ENCODE peak calls at places on chromosomes 12 and 14, in four cellular contexts. C is uterus, L is brain microvascular endothelial cell, Y is colonic mucosa. I is an unnamed sample.

GRCh38 chr12:57569858-57570257 is 20.0 kb downstream of the KIF5A start:
- DNase-seq in L (no peak), Y (no peak), C (no peak), I (no peak)

GRCh38 chr14:89417469-89418225 is 614 bp upstream of the FOXN3 start:
- DNase-seq in Y (peak), C (peak), L (peak), I (peak)

GRCh38 chr14:31950760-31951637 is 126.1 kb upstream of the ARHGAP5 start:
- DNase-seq in C (peak), Y (peak), L (no peak), I (peak)

GRCh38 chr14:61106627-61107147 is 125.6 kb downstream of the SLC38A6 start:
- DNase-seq in C (no peak), L (no peak), Y (no peak), I (no peak)

GRCh38 chr12:100964026-100964425 is 169.4 kb downstream of the ANO4 start:
- DNase-seq in C (no peak), Y (no peak), L (no peak), I (no peak)

GRCh38 chr14:47278233-47278842 is 397.1 kb downstream of the MDGA2 start:
- DNase-seq in L (peak), Y (peak), C (no peak), I (peak)

GRCh38 chr12:124734224-124734788 is 129.4 kb downstream of the SCARB1 start:
- DNase-seq in L (peak), C (no peak), Y (no peak), I (no peak)

GRCh38 chr12:116236148-116236731 is 41.3 kb downstream of the MED13L start:
- DNase-seq in L (peak), C (peak), Y (peak), I (peak)

GRCh38 chr12:89389755-89390661 is 37.7 kb upstream of the DUSP6 start:
- DNase-seq in L (peak), C (peak), Y (peak), I (no peak)

GRCh38 chr12:127336416-127336815 is 930.6 kb upstream of the TMEM132C start:
- DNase-seq in Y (no peak), C (no peak), L (no peak), I (no peak)

GRCh38 chr14:44963775-44964380 is 1.9 kb downstream of the TOGARAM1 start:
- DNase-seq in C (no peak), Y (peak), L (no peak), I (peak)

GRCh38 chr12:130639759-130640158 is 76.3 kb downstream of the RIMBP2 start:
- DNase-seq in C (no peak), L (no peak), Y (peak), I (no peak)

GRCh38 chr14:81256289-81256960 is 35.7 kb upstream of the GTF2A1 start:
- DNase-seq in Y (no peak), C (no peak), L (no peak), I (no peak)

GRCh38 chr12:131058700-131059099 is 105.0 kb downstream of the ADGRD1 start:
- DNase-seq in Y (no peak), C (no peak), L (no peak), I (no peak)

GRCh38 chr14:60652674-60653387 is 3.6 kb upstream of the SIX1 start:
- DNase-seq in C (no peak), L (no peak), Y (no peak), I (no peak)

GRCh38 chr12:91811481-91812287 is 334.0 kb downstream of the BTG1 start:
- DNase-seq in Y (peak), L (peak), C (peak), I (peak)

GRCh38 chr12:113061061-113061694 is 4.6 kb downstream of the DTX1 start:
- DNase-seq in C (no peak), Y (no peak), L (no peak), I (no peak)

GRCh38 chr14:75452900-75453816 is 25.3 kb downstream of the JDP2 start:
- DNase-seq in L (peak), C (peak), Y (no peak), I (peak)

GRCh38 chr12:42589465-42590323 is at the start of gene PRICKLE1:
- DNase-seq in Y (no peak), L (peak), C (peak), I (peak)

GRCh38 chr14:79576434-79576833 is 634.9 kb downstream of the DIO2 start:
- DNase-seq in Y (no peak), L (no peak), C (no peak), I (peak)

GRCh38 chr12:91274886-91275285 is 92.3 kb upstream of the DCN start:
- DNase-seq in L (no peak), Y (no peak), C (peak), I (peak)

GRCh38 chr14:88482524-88482923 is 72.3 kb downstream of the PTPN21 start:
- DNase-seq in Y (no peak), L (no peak), C (no peak), I (no peak)

GRCh38 chr14:37237735-37238200 is 40.0 kb downstream of the MIPOL1 start:
- DNase-seq in C (no peak), L (no peak), Y (no peak), I (no peak)

GRCh38 chr14:24340606-24341005 is 815 bp upstream of the RIPK3 start:
- DNase-seq in L (no peak), Y (no peak), C (no peak), I (no peak)

GRCh38 chr14:71610149-71610548 is 322.1 kb upstream of the RGS6 start:
- DNase-seq in Y (no peak), C (no peak), L (no peak), I (no peak)

DNA sequence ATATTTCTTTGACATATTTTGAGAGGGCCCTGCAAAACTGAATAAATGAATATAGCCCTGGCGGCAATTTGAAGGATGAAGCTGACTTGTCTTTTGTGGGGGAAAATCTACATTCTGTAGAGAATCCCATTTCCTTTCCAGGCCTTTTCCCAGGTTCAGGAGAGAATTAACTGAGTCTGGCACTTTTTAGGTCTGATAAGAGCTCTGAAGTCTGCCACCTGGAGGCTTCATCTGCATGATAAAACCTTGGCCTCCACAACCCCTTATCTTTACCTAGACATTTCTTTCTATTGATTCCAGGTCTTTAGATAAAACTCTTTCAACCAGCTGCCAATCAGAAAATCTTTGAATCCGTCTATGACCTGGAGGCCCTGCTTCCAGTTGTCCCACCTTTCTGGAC is 299.4 kb downstream of the ETNK1 start:
- DNase-seq in C (no peak), Y (no peak), L (no peak), I (no peak)
- TF ChIP-seq CTCF in C (no peak), Y (no peak), L (no peak), I (no peak)

DNA sequence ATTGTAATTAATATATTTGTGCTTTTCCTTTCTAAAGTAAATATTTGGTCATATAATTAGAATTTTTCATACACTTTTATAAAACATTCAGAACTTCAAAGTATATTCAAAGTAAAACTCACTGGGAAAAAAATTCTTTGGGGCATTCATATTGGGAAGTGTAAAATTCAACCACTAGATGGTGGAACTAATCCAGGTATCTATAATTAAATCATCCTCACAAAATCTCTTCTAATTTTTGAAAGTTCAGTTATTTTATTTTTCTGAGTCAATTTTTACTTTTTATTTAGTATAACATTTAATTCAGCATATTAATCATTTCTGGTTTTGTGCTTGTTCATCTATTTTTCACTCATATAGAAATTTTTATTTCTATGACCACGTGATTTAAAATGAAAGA is 81.0 kb downstream of the NTS start:
- DNase-seq in L (no peak), Y (no peak), C (no peak), I (no peak)
- TF ChIP-seq CTCF in L (no peak), Y (no peak), C (no peak), I (no peak)

GRCh38 chr14:53534841-53535240 is 381.7 kb upstream of the DDHD1 start:
- DNase-seq in L (no peak), Y (no peak), C (no peak), I (peak)

GRCh38 chr14:53539489-53540126 is 386.5 kb upstream of the DDHD1 start:
- DNase-seq in Y (peak), L (peak), C (peak), I (peak)

GRCh38 chr14:53538316-53538851 is 385.3 kb upstream of the DDHD1 start:
- DNase-seq in Y (no peak), L (no peak), C (no peak), I (no peak)

GRCh38 chr14:53536446-53536845 is 383.3 kb upstream of the DDHD1 start:
- DNase-seq in L (no peak), C (no peak), Y (no peak), I (no peak)

GRCh38 chr14:53537421-53538315 is 384.5 kb upstream of the DDHD1 start:
- DNase-seq in C (peak), L (no peak), Y (peak), I (peak)
- TF ChIP-seq CTCF in C (no peak), L (no peak), Y (no peak), I (peak)

DNA sequence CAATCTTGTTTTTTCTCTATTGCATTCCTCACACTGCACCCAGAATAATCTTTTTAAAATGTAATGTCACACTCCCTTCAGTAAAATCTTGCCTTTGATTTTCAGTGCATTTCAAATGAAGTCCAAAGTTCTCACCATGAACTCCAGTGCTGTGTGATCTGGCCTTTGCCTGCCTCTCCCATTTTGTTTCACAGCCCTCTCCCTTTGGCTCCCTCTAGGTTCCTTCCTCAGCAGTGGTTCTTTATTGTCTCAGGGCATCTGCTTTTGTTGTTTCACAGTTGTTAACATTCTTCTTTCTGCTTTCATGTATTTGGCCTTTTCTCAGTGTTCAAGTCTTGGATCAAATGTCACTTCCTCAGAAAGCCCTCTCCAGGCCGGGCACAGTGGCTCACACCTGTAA is 84.5 kb upstream of the AMN1 start:
- DNase-seq in L (no peak), C (no peak), Y (no peak), I (no peak)
- TF ChIP-seq CTCF in L (peak), C (no peak), Y (no peak), I (no peak)